ENCODE peak calls at places on chromosome 14, in eight cellular contexts. S is thoracic aorta; O is CD8-positive, alpha-beta T cell; P is RWPE1; U is lower leg skin; A is NB4; G is A549; Y is OCI-LY7. K is an unnamed sample.

GRCh38 chr14:23402296-23403138 is 5.6 kb downstream of the MYH6 start:
- DNase-seq in A (no peak), S (no peak), P (no peak), Y (no peak), U (no peak), G (no peak), O (no peak), K (no peak)

GRCh38 chr14:46488374-46488773 is 163.2 kb downstream of the RPL10L start:
- DNase-seq in P (peak; percentile 8), U (no peak), G (no peak), S (no peak), A (no peak), O (no peak), Y (no peak), K (no peak)

GRCh38 chr14:22159968-22160367 is 429.1 kb downstream of the DAD1 start:
- DNase-seq in S (no peak), A (peak; percentile 8), Y (no peak), O (no peak), U (no peak), G (no peak), P (no peak), K (no peak)

GRCh38 chr14:39430762-39431415 is 1.3 kb downstream of the FBXO33 start:
- DNase-seq in U (no peak), Y (peak; percentile 8), P (peak; percentile 5), O (no peak), S (no peak), G (no peak), A (peak; percentile 69), K (no peak)

GRCh38 chr14:77219591-77219990 is 38.0 kb downstream of the TMEM63C start:
- DNase-seq in S (no peak), U (no peak), Y (no peak), A (no peak), P (no peak), G (no peak), O (no peak), K (no peak)

GRCh38 chr14:77469041-77469440 is 11.1 kb downstream of the AHSA1 start:
- DNase-seq in G (no peak), S (no peak), O (no peak), Y (no peak), U (no peak), P (no peak), A (no peak), K (no peak)

GRCh38 chr14:90426663-90427062 is 29.8 kb downstream of the CALM1 start:
- DNase-seq in A (no peak), S (no peak), O (no peak), U (no peak), P (no peak), Y (no peak), G (no peak), K (no peak)

GRCh38 chr14:104464907-104465306 is 114.7 kb upstream of the C14orf180 start:
- DNase-seq in Y (no peak), P (no peak), G (no peak), O (no peak), S (no peak), A (no peak), U (no peak), K (no peak)

GRCh38 chr14:33127531-33127930 is 188.9 kb downstream of the NPAS3 start:
- DNase-seq in G (no peak), P (peak; percentile 13), A (no peak), O (no peak), U (no peak), Y (no peak), S (no peak), K (no peak)

GRCh38 chr14:61502459-61503093 is 181.2 kb downstream of the PRKCH start:
- DNase-seq in S (no peak), U (no peak), Y (peak; percentile 41), P (no peak), O (no peak), G (no peak), A (no peak), K (no peak)

GRCh38 chr14:34951286-34951685 is 31.5 kb upstream of the SRP54 start:
- DNase-seq in A (no peak), S (no peak), Y (no peak), P (no peak), U (no peak), G (no peak), O (no peak), K (no peak)

GRCh38 chr14:51448831-51449665 is 202.7 kb upstream of the FRMD6 start:
- DNase-seq in P (no peak), Y (no peak), A (no peak), S (peak; percentile 6), G (no peak), U (no peak), O (no peak), K (no peak)

GRCh38 chr14:68278568-68279436 is 459.2 kb downstream of the RAD51B start:
- DNase-seq in G (peak; percentile 37), A (no peak), P (peak; percentile 24), S (no peak), Y (no peak), U (peak; percentile 36), O (no peak), K (no peak)

GRCh38 chr14:96631030-96631429 is 128.8 kb downstream of the PAPOLA start:
- DNase-seq in P (no peak), U (no peak), G (no peak), S (no peak), A (no peak), Y (no peak), O (no peak), K (no peak)

GRCh38 chr14:37197421-37198272 is at the start of gene MIPOL1:
- DNase-seq in A (no peak), G (peak; percentile 76), P (peak; percentile 81), U (peak; percentile 45), O (no peak), S (peak; percentile 21), Y (no peak), K (peak; percentile 46)

GRCh38 chr14:80364274-80364673 is 153.0 kb upstream of the DIO2 start:
- DNase-seq in U (no peak), G (peak; percentile 14), A (peak; percentile 33), O (no peak), S (no peak), P (peak; percentile 8), Y (peak; percentile 21), K (no peak)

GRCh38 chr14:46571970-46572369 is 79.6 kb downstream of the RPL10L start:
- DNase-seq in A (no peak), U (no peak), Y (no peak), G (no peak), P (peak; percentile 42), O (no peak), S (no peak), K (no peak)

GRCh38 chr14:20686386-20687143 is 2.0 kb upstream of the ANG start:
- DNase-seq in O (no peak), P (no peak), Y (no peak), U (no peak), A (no peak), S (no peak), G (no peak), K (no peak)

GRCh38 chr14:76904100-76904739 is 78.0 kb downstream of the LRRC74A start:
- DNase-seq in A (no peak), O (no peak), G (no peak), U (no peak), Y (no peak), P (no peak), S (no peak), K (no peak)

GRCh38 chr14:105193916-105194782 is 13.0 kb upstream of the NUDT14 start:
- DNase-seq in S (no peak), O (no peak), P (no peak), Y (peak; percentile 75), U (no peak), G (no peak), A (peak; percentile 53), K (no peak)

GRCh38 chr14:73059326-73059725 is 992 bp downstream of the RBM25 start:
- DNase-seq in Y (peak; percentile 16), S (no peak), G (peak; percentile 33), O (no peak), U (no peak), A (no peak), P (peak; percentile 24), K (no peak)

GRCh38 chr14:24307575-24308341 is at the start of gene CIDEB:
- DNase-seq in G (peak; percentile 77), P (peak; percentile 63), U (no peak), A (peak; percentile 73), S (no peak), Y (peak; percentile 67), O (no peak), K (peak; percentile 69)

GRCh38 chr14:88630565-88630964 is 67.7 kb downstream of the ZC3H14 start:
- DNase-seq in U (no peak), O (no peak), S (no peak), A (no peak), G (no peak), P (no peak), Y (no peak), K (no peak)

GRCh38 chr14:31897581-31898186 is 179.4 kb upstream of the ARHGAP5 start:
- DNase-seq in O (no peak), G (no peak), S (no peak), P (no peak), A (no peak), Y (no peak), U (no peak), K (no peak)
- TF ChIP-seq CTCF in O (no peak), G (no peak), S (no peak), P (no peak), A (no peak), Y (no peak), U (no peak), K (no peak)

GRCh38 chr14:65854215-65854614 is 441.7 kb downstream of the FUT8 start:
- DNase-seq in O (no peak), U (no peak), S (no peak), A (no peak), Y (no peak), P (no peak), G (no peak), K (no peak)
- TF ChIP-seq CTCF in O (no peak), U (no peak), S (no peak), A (no peak), Y (no peak), P (no peak), G (no peak), K (no peak)

DNA sequence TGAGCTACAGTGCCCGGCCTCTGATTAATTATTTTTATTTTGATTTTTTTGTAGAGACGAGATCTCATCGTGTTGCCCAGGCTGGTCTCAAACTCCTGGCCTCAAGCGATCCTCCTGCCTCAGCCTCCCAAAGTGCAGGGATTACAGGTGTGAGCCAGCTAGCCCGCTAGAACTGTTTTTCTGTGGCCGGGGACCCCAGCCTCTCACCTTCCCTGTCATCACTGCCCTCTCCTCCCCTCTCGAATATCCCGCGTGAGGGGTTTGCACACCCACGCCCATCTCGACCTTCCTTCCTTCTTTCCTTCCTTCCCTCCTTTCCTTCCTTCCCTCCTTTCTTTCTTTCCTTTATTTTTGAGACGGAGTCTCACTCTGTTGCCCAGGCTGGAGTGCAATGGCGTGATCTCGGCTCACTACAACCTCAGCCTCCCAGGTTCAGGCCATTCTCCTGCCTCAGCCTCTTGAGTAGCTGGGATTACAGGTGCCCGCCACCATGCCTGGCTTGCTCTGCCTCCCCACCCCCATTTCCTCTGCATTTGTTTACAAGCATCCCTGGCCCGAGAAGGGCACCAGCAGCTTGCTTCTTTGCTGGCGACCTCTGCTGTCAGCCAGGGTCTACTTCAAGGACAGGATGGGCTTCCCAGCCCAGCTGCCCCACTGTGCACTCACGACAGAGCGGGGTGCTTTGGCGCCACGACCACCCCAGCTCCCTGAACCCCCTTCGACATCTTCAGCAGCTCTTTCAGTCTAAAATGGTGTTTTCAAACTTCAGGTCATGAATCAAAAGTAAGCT is 4.3 kb upstream of the TRAF3 start:
- DNase-seq in P (no peak), O (no peak), U (no peak), S (no peak), Y (peak; percentile 48), G (no peak), A (peak; percentile 61), K (no peak)
- TF ChIP-seq CTCF in P (no peak), O (no peak), U (no peak), S (no peak), Y (peak; percentile 59), G (peak; percentile 37), A (peak; percentile 27), K (peak; percentile 37)

GRCh38 chr14:29016050-29016900 is 249.7 kb downstream of the FOXG1 start:
- DNase-seq in Y (peak; percentile 27), A (peak; percentile 42), U (no peak), G (no peak), S (no peak), P (peak; percentile 9), O (no peak), K (no peak)
- TF ChIP-seq CTCF in Y (peak; percentile 81), A (peak; percentile 79), U (no peak), G (peak; percentile 31), S (no peak), P (peak; percentile 69), O (no peak), K (peak; percentile 79)

K was measured in D721Med.